ENCODE peak calls at places on chromosomes 7 and 10, in eight cellular contexts. G, O, B, Z, F, U, I and C are unnamed samples.

GRCh38 chr10:85548038-85548437 is 818.6 kb downstream of the GRID1 start:
- DNase-seq in G (peak), O (no peak), B (peak), Z (peak), F (no peak), U (peak), I (peak), C (peak)

GRCh38 chr7:76286842-76287403 is 15.6 kb upstream of the HSPB1 start:
- DNase-seq in G (no peak), O (no peak), B (no peak), Z (no peak), F (no peak), U (no peak), I (no peak), C (no peak)

GRCh38 chr10:76839276-76839675 is 798.3 kb downstream of the KCNMA1 start:
- DNase-seq in G (no peak), O (no peak), B (no peak), Z (peak), F (no peak), U (no peak), I (no peak), C (no peak)

GRCh38 chr10:69407621-69408301 is 9.0 kb downstream of the TACR2 start:
- DNase-seq in G (no peak), O (no peak), B (peak), Z (no peak), F (peak), U (no peak), I (peak), C (no peak)

GRCh38 chr7:152435384-152436278 is at the start of gene KMT2C:
- DNase-seq in G (peak), O (peak), B (peak), Z (peak), F (peak), U (peak), I (peak), C (peak)

GRCh38 chr10:113880236-113880635 is 25.8 kb downstream of the NHLRC2 start:
- DNase-seq in G (no peak), O (no peak), B (peak), Z (peak), F (peak), U (no peak), I (no peak), C (peak)

GRCh38 chr10:57692255-57692980 is 575.3 kb downstream of the IPMK start:
- DNase-seq in G (no peak), O (no peak), B (peak), Z (peak), F (peak), U (no peak), I (peak), C (peak)

GRCh38 chr10:119131512-119132240 is 27.8 kb downstream of the DENND10 start:
- DNase-seq in G (no peak), O (no peak), B (peak), Z (peak), F (peak), U (peak), I (peak), C (peak)

GRCh38 chr10:4781955-4782354 is 44.1 kb upstream of the AKR1E2 start:
- DNase-seq in G (no peak), O (no peak), B (no peak), Z (no peak), F (no peak), U (no peak), I (no peak), C (no peak)

GRCh38 chr7:2157473-2158279 is 75.1 kb downstream of the MAD1L1 start:
- DNase-seq in G (peak), O (peak), B (peak), Z (peak), F (peak), U (peak), I (peak), C (peak)

GRCh38 chr10:24848169-24848688 is 104.2 kb downstream of the PRTFDC1 start:
- DNase-seq in G (no peak), O (no peak), B (no peak), Z (peak), F (no peak), U (no peak), I (no peak), C (no peak)

GRCh38 chr7:114622189-114622588 is 207.6 kb downstream of the FOXP2 start:
- DNase-seq in G (no peak), O (no peak), B (no peak), Z (no peak), F (no peak), U (peak), I (no peak), C (no peak)

GRCh38 chr10:97169911-97170693 is 15.7 kb downstream of the SLIT1 start:
- DNase-seq in G (peak), O (no peak), B (no peak), Z (no peak), F (peak), U (no peak), I (peak), C (peak)

GRCh38 chr10:113322843-113323242 is 230.0 kb upstream of the HABP2 start:
- DNase-seq in G (no peak), O (no peak), B (no peak), Z (no peak), F (no peak), U (peak), I (no peak), C (no peak)

GRCh38 chr7:4661871-4662270 is 20.2 kb upstream of the FOXK1 start:
- DNase-seq in G (no peak), O (peak), B (no peak), Z (peak), F (no peak), U (no peak), I (no peak), C (peak)

GRCh38 chr10:62633976-62634375 is 170.5 kb upstream of the ADO start:
- DNase-seq in G (no peak), O (no peak), B (no peak), Z (no peak), F (no peak), U (no peak), I (no peak), C (no peak)

GRCh38 chr10:30763933-30764332 is 134.4 kb upstream of the LYZL2 start:
- DNase-seq in G (no peak), O (no peak), B (no peak), Z (no peak), F (no peak), U (no peak), I (no peak), C (no peak)

GRCh38 chr10:125101581-125101980 is 58.8 kb downstream of the CTBP2 start:
- DNase-seq in G (no peak), O (no peak), B (no peak), Z (no peak), F (no peak), U (no peak), I (no peak), C (no peak)

GRCh38 chr7:151051108-151051507 is 2.8 kb downstream of the ASIC3 start:
- DNase-seq in G (peak), O (no peak), B (peak), Z (peak), F (peak), U (peak), I (no peak), C (peak)

GRCh38 chr7:126700807-126701604 is 551.7 kb downstream of the GRM8 start:
- DNase-seq in G (no peak), O (peak), B (peak), Z (peak), F (peak), U (peak), I (peak), C (peak)